ENCODE peak calls at places on chromosomes 1 and 21, in five cellular contexts. T, M, Y, L and A are unnamed samples.

GRCh38 chr1:47612816-47613215 is 175.0 kb downstream of the FOXD2 start:
- DNase-seq in T (no peak), M (no peak), Y (no peak), L (no peak), A (no peak)

GRCh38 chr1:227470688-227471087 is 92.7 kb upstream of the ZNF678 start:
- DNase-seq in T (no peak), M (no peak), Y (no peak), L (no peak), A (no peak)

GRCh38 chr1:31407029-31407626 is 5.9 kb upstream of the SERINC2 start:
- DNase-seq in T (no peak), M (no peak), Y (no peak), L (no peak), A (no peak)

GRCh38 chr1:10701145-10701544 is 95.3 kb downstream of the CASZ1 start:
- DNase-seq in T (no peak), M (no peak), Y (no peak), L (no peak), A (no peak)

GRCh38 chr1:21022279-21023040 is 154.2 kb downstream of the EIF4G3 start:
- DNase-seq in T (peak), M (peak), Y (peak), L (peak), A (peak)

GRCh38 chr1:70779571-70779970 is 268.0 kb downstream of the PTGER3 start:
- DNase-seq in T (peak), M (peak), Y (no peak), L (peak), A (no peak)

GRCh38 chr1:6448749-6449631 is 17.0 kb downstream of the TNFRSF25 start:
- DNase-seq in T (no peak), M (peak), Y (peak), L (peak), A (no peak)

GRCh38 chr1:1371741-1372711 is 3.0 kb downstream of the AURKAIP1 start:
- DNase-seq in T (no peak), M (peak), Y (peak), L (peak), A (peak)

GRCh38 chr1:85289207-85289847 is 12.9 kb upstream of the BCL10 start:
- DNase-seq in T (peak), M (peak), Y (peak), L (peak), A (peak)

GRCh38 chr1:56056438-56057312 is 522.7 kb downstream of the PLPP3 start:
- DNase-seq in T (peak), M (peak), Y (no peak), L (peak), A (no peak)

GRCh38 chr1:93743465-93743864 is 61.8 kb upstream of the BCAR3 start:
- DNase-seq in T (no peak), M (no peak), Y (no peak), L (no peak), A (no peak)

GRCh38 chr1:155932085-155932484 is 2.1 kb downstream of the KHDC4 start:
- DNase-seq in T (peak), M (peak), Y (no peak), L (no peak), A (peak)

GRCh38 chr1:113283914-113284313 is 106.4 kb upstream of the MAGI3 start:
- DNase-seq in T (no peak), M (no peak), Y (no peak), L (peak), A (no peak)

GRCh38 chr1:205430631-205431305 is 8.9 kb upstream of the LEMD1 start:
- DNase-seq in T (no peak), M (peak), Y (peak), L (peak), A (no peak)

GRCh38 chr1:8889103-8889846 is 10.8 kb upstream of the ENO1 start:
- DNase-seq in T (no peak), M (peak), Y (no peak), L (no peak), A (no peak)

GRCh38 chr1:190320952-190321351 is 156.7 kb downstream of the BRINP3 start:
- DNase-seq in T (peak), M (no peak), Y (peak), L (peak), A (no peak)

GRCh38 chr1:29875557-29876028 is 639.3 kb downstream of the PTPRU start:
- DNase-seq in T (peak), M (no peak), Y (no peak), L (no peak), A (no peak)

GRCh38 chr1:54989968-54990810 is 8.5 kb upstream of the BSND start:
- DNase-seq in T (no peak), M (peak), Y (no peak), L (peak), A (no peak)

GRCh38 chr21:44854664-44855446 is 18.6 kb downstream of the PTTG1IP start:
- DNase-seq in T (no peak), M (no peak), Y (no peak), L (no peak), A (no peak)

GRCh38 chr1:83822206-83822605 is 176.7 kb downstream of the TTLL7 start:
- DNase-seq in T (no peak), M (peak), Y (no peak), L (peak), A (no peak)

GRCh38 chr1:159261726-159262494 is 40.2 kb upstream of the FCER1A start:
- DNase-seq in T (peak), M (no peak), Y (no peak), L (no peak), A (no peak)

GRCh38 chr21:42567861-42568260 is 54.2 kb downstream of the SLC37A1 start:
- DNase-seq in T (no peak), M (no peak), Y (no peak), L (no peak), A (no peak)

GRCh38 chr1:235763962-235764361 is 102.7 kb downstream of the LYST start:
- DNase-seq in T (no peak), M (no peak), Y (no peak), L (no peak), A (no peak)

GRCh38 chr1:31297273-31298247 is 728 bp downstream of the ZCCHC17 start:
- DNase-seq in T (peak), M (peak), Y (peak), L (peak), A (peak)

GRCh38 chr1:6475381-6476133 is 9.6 kb upstream of the TNFRSF25 start:
- DNase-seq in T (peak), M (peak), Y (peak), L (no peak), A (no peak)

GRCh38 chr1:227775841-227776240 is 39.6 kb upstream of the PRSS38 start:
- DNase-seq in T (no peak), M (peak), Y (no peak), L (peak), A (no peak)

GRCh38 chr1:34924759-34925555 is 4.5 kb downstream of the DLGAP3 start:
- DNase-seq in T (peak), M (peak), Y (peak), L (peak), A (no peak)

GRCh38 chr21:34280389-34280795 is 83.4 kb upstream of the KCNE2 start:
- DNase-seq in T (no peak), M (peak), Y (peak), L (no peak), A (no peak)

GRCh38 chr21:42725416-42725930 is 72.1 kb downstream of the PDE9A start:
- DNase-seq in T (no peak), M (no peak), Y (no peak), L (peak), A (no peak)

GRCh38 chr1:204408074-204408507 is 3.5 kb downstream of the PPP1R15B start:
- DNase-seq in T (peak), M (peak), Y (peak), L (peak), A (peak)

GRCh38 chr21:37449302-37449937 is 82.8 kb downstream of the DYRK1A start:
- DNase-seq in T (no peak), M (no peak), Y (no peak), L (no peak), A (no peak)

GRCh38 chr21:27023186-27023585 is 56.3 kb upstream of the ADAMTS5 start:
- DNase-seq in T (no peak), M (peak), Y (no peak), L (no peak), A (no peak)

DNA sequence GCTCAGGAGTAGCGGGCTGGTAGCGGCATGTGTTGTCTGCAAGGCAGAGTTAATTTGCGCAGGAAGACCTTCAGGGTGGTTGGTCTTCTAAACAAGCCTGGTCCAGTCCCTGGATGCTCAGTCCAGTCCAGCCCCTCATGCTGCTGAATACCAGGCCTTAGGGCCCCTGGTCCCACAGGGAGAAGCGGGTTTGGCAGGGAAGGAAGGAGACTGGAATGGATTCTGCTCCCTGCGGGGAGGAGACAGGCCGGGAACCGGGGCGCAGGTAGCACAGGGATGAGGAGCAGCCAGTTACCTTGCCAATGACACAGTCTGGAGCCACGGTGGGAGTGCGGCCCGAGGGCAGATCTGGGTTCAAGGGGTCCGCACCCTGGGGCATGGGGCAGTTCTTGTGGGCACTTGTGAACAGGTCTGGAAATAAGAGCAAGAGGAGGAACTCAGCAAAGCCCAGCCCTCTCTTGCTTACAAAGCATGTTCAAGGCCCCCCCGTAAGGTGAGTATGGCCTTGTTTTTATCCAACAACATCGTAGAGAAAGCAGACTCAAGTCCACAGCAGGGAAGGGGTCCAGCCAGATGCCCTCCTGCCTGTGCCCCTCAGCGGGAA is 10.1 kb downstream of the FAM131C start:
- DNase-seq in T (no peak), M (no peak), Y (no peak), L (no peak), A (no peak)
- TF ChIP-seq EZH2 in T (no peak), M (no peak), Y (no peak), L (no peak), A (no peak)

GRCh38 chr1:37037675-37038074 is 3.4 kb upstream of the GRIK3 start:
- DNase-seq in T (no peak), M (no peak), Y (no peak), L (no peak), A (no peak)

GRCh38 chr1:37035014-37035686 is 835 bp upstream of the GRIK3 start:
- DNase-seq in T (no peak), M (no peak), Y (no peak), L (no peak), A (no peak)

GRCh38 chr1:37034301-37035013 is at the start of gene GRIK3:
- DNase-seq in T (no peak), M (peak), Y (peak), L (no peak), A (no peak)

GRCh38 chr1:37036667-37037053 is 2.3 kb upstream of the GRIK3 start:
- DNase-seq in T (no peak), M (peak), Y (no peak), L (no peak), A (no peak)

GRCh38 chr1:37035828-37036666 is 1.7 kb upstream of the GRIK3 start:
- DNase-seq in T (no peak), M (no peak), Y (no peak), L (no peak), A (no peak)
- TF ChIP-seq EZH2 in T (no peak), M (no peak), Y (no peak), L (no peak), A (no peak)

DNA sequence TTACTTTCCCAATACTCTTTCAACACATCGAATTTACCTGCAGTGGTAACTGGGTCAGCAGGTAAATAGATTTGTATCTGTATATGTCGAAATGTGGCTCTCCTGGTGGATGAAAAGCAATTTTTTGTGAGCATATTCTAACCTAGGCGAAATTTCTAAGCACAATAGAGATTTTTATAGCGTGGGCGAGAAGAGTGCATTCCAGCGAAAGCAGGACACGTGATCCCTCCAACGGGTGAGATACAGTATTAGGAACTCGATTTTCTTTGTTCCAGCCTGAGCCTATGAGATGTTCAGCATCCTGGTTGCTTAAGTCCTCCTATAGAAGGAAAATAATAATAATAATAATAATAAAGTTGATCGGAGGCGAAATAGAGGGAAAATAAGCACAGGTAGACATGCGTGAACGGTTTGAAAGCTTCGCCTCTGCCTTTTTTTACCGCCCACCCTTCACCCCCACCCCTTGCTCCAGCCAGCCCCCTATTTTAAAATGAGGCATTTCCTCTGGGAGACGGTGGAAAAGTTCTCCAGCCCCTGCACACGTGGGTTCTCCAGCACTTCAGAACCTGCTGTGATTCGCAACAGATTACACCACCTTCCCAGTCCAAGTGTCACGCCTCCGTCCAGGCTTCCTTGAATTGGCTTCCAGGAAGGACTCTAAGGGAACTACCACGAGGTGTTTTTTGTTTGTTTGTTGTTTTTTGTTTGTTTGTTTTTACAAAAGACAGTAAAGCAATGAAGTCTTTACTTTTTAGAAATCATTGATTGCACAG is 2.4 kb downstream of the LRRC7 start:
- DNase-seq in T (no peak), M (no peak), Y (peak), L (peak), A (no peak)
- TF ChIP-seq EZH2 in T (no peak), M (peak), Y (no peak), L (no peak), A (no peak)

GRCh38 chr1:50419192-50419906 is 3.9 kb downstream of the DMRTA2 start:
- DNase-seq in T (no peak), M (peak), Y (no peak), L (no peak), A (no peak)
- TF ChIP-seq EZH2 in T (no peak), M (peak), Y (peak), L (peak), A (no peak)